ENCODE peak calls at places on chromosomes 6 and 20, in nine cellular contexts. C is stimulated activated CD8-positive, alpha-beta memory T cell treated with anti-CD3 and anti-CD28 coated beads, Interleukin-4, amount 100 ng/mL, for 24 hours; L is T1000; J is astrocyte; Y is hypothalamus; K is progenitor cell of endocrine pancreas; B is Right ventricle myocardium inferior; M is activated T-cell treated with anti-CD3 and anti-CD28 coated beads for 24 hours; P is stimulated activated CD4-positive, alpha-beta T cell treated with anti-CD3 and anti-CD28 coated beads, Interleukin-4, amount 100 ng/mL, for 1 hour. W is an unnamed sample.

GRCh38 chr20:13915244-13915643 is 75.2 kb downstream of the SEL1L2 start:
- DNase-seq in C (no peak), L (no peak), J (no peak), Y (no peak), K (no peak), B (no peak), M (no peak), P (no peak), W (no peak)

GRCh38 chr20:2804041-2804828 is 3.8 kb upstream of the CPXM1 start:
- DNase-seq in C (no peak), L (no peak), J (no peak), Y (no peak), K (no peak), B (peak; percentile 31), M (no peak), P (no peak), W (no peak)

GRCh38 chr6:127207591-127208120 is 59.0 kb upstream of the RNF146 start:
- DNase-seq in C (no peak), L (no peak), J (peak; percentile 62), Y (no peak), K (no peak), B (no peak), M (no peak), P (no peak), W (no peak)

GRCh38 chr6:77106992-77107391 is 356.3 kb downstream of the HTR1B start:
- DNase-seq in C (no peak), L (no peak), J (no peak), Y (no peak), K (no peak), B (no peak), M (no peak), P (no peak), W (no peak)

GRCh38 chr6:81204741-81205140 is 547.7 kb downstream of the TENT5A start:
- DNase-seq in C (no peak), L (no peak), J (peak; percentile 77), Y (no peak), K (no peak), B (no peak), M (no peak), P (no peak), W (no peak)

GRCh38 chr6:165571068-165571682 is 91.9 kb downstream of the PDE10A start:
- DNase-seq in C (no peak), L (no peak), J (peak; percentile 63), Y (no peak), K (no peak), B (no peak), M (no peak), P (no peak), W (no peak)

GRCh38 chr6:155528982-155529453 is 73.4 kb upstream of the NOX3 start:
- DNase-seq in C (no peak), L (no peak), J (peak; percentile 90), Y (no peak), K (no peak), B (no peak), M (no peak), P (no peak), W (no peak)

GRCh38 chr6:150417899-150418824 is 49.4 kb downstream of the IYD start:
- DNase-seq in C (no peak), L (no peak), J (peak; percentile 91), Y (no peak), K (no peak), B (no peak), M (peak; percentile 6), P (no peak), W (no peak)

GRCh38 chr6:53302678-53303360 is 45.9 kb downstream of the ELOVL5 start:
- DNase-seq in C (no peak), L (no peak), J (peak; percentile 97), Y (no peak), K (no peak), B (no peak), M (no peak), P (no peak), W (no peak)

GRCh38 chr20:33291830-33292355 is 8.9 kb downstream of the BPIFB1 start:
- DNase-seq in C (peak; percentile 64), L (no peak), J (no peak), Y (peak; percentile 3), K (peak; percentile 76), B (no peak), M (peak; percentile 40), P (peak; percentile 72), W (peak; percentile 63)

W was measured in right cardiac atrium.